ENCODE peak calls at places on chromosome 16, in seven cellular contexts. B is adrenal gland; H is tibial nerve; V is PC-9; W is fibroblast of lung; Z is CD8-positive, alpha-beta memory T cell; Q is heart right ventricle. S is an unnamed sample.

GRCh38 chr16:57012353-57012752 is 23.0 kb downstream of the NLRC5 start:
- DNase-seq in B (no peak), H (no peak), V (no peak), W (no peak), Z (no peak), Q (no peak), S (no peak)

GRCh38 chr16:19860146-19861030 is 24.3 kb downstream of the GPRC5B start:
- DNase-seq in B (no peak), H (no peak), V (no peak), W (peak; percentile 96), Z (no peak), Q (no peak), S (no peak)

GRCh38 chr16:7405166-7405565 is 72.5 kb downstream of the RBFOX1 start:
- DNase-seq in B (no peak), H (no peak), V (peak; percentile 6), W (no peak), Z (no peak), Q (peak; percentile 50), S (no peak)

GRCh38 chr16:11345040-11345862 is at the start of gene RMI2:
- DNase-seq in B (peak; percentile 97), H (peak; percentile 94), V (peak; percentile 98), W (peak; percentile 88), Z (peak; percentile 95), Q (peak; percentile 97), S (peak; percentile 98)

GRCh38 chr16:5025171-5025632 is 8.5 kb downstream of the NAGPA start:
- DNase-seq in B (no peak), H (peak; percentile 18), V (no peak), W (no peak), Z (peak; percentile 36), Q (peak; percentile 33), S (no peak)

GRCh38 chr16:21233045-21233520 is 416 bp upstream of the ANKS4B start:
- DNase-seq in B (no peak), H (no peak), V (no peak), W (no peak), Z (no peak), Q (no peak), S (no peak)

GRCh38 chr16:64983983-64984382 is 137.9 kb downstream of the CDH11 start:
- DNase-seq in B (peak; percentile 21), H (peak; percentile 7), V (no peak), W (peak; percentile 86), Z (no peak), Q (peak; percentile 62), S (no peak)

GRCh38 chr16:8355714-8356113 is 234.6 kb downstream of the TMEM114 start:
- DNase-seq in B (no peak), H (no peak), V (no peak), W (no peak), Z (no peak), Q (no peak), S (no peak)

GRCh38 chr16:72043058-72043457 is 11.2 kb upstream of the HP start:
- DNase-seq in B (no peak), H (no peak), V (no peak), W (no peak), Z (no peak), Q (no peak), S (no peak)

GRCh38 chr16:51326131-51326856 is 175.2 kb upstream of the SALL1 start:
- DNase-seq in B (no peak), H (no peak), V (no peak), W (peak; percentile 92), Z (no peak), Q (no peak), S (no peak)

GRCh38 chr16:55045329-55046145 is 114.9 kb downstream of the IRX5 start:
- DNase-seq in B (no peak), H (no peak), V (no peak), W (no peak), Z (no peak), Q (no peak), S (no peak)

GRCh38 chr16:71423865-71424264 is 18.0 kb downstream of the TLE7 start:
- DNase-seq in B (no peak), H (no peak), V (no peak), W (no peak), Z (no peak), Q (no peak), S (no peak)

GRCh38 chr16:30884760-30885159 is 9.1 kb downstream of the BCL7C start:
- DNase-seq in B (no peak), H (no peak), V (no peak), W (no peak), Z (no peak), Q (no peak), S (no peak)

GRCh38 chr16:66996324-66996982 is 8.1 kb downstream of the CES4A start:
- DNase-seq in B (peak; percentile 76), H (peak; percentile 90), V (no peak), W (peak; percentile 66), Z (no peak), Q (peak; percentile 24), S (no peak)

GRCh38 chr16:49856741-49857330 is 924 bp upstream of the ZNF423 start:
- DNase-seq in B (peak; percentile 71), H (peak; percentile 64), V (peak; percentile 10), W (peak; percentile 87), Z (no peak), Q (peak; percentile 87), S (no peak)

GRCh38 chr16:70396209-70396904 is 42.5 kb downstream of the ST3GAL2 start:
- DNase-seq in B (peak; percentile 42), H (no peak), V (no peak), W (no peak), Z (no peak), Q (no peak), S (no peak)

GRCh38 chr16:31130336-31130812 is 5.2 kb downstream of the PRSS8 start:
- DNase-seq in B (no peak), H (no peak), V (no peak), W (no peak), Z (no peak), Q (no peak), S (no peak)

GRCh38 chr16:86734559-86735480 is 156.5 kb downstream of the FOXL1 start:
- DNase-seq in B (no peak), H (no peak), V (no peak), W (no peak), Z (no peak), Q (no peak), S (no peak)

GRCh38 chr16:49755291-49755611 is 100.7 kb downstream of the ZNF423 start:
- DNase-seq in B (no peak), H (peak; percentile 53), V (no peak), W (peak; percentile 74), Z (no peak), Q (peak; percentile 30), S (no peak)

GRCh38 chr16:85835227-85835751 is 35.8 kb downstream of the COX4I1 start:
- DNase-seq in B (no peak), H (no peak), V (no peak), W (no peak), Z (no peak), Q (no peak), S (no peak)

GRCh38 chr16:61797296-61797695 is 238.9 kb downstream of the CDH8 start:
- DNase-seq in B (no peak), H (no peak), V (no peak), W (peak; percentile 52), Z (no peak), Q (no peak), S (no peak)

GRCh38 chr16:81482329-81483063 is 37.9 kb downstream of the CMIP start:
- DNase-seq in B (no peak), H (no peak), V (no peak), W (no peak), Z (no peak), Q (no peak), S (no peak)
- H3K4me1 ChIP-seq in B (peaks cover 98% of the 10 kb centered on the region), H (no peaks in the 10 kb centered on the region), V (peaks cover 11% of the 10 kb centered on the region), W (peaks cover 17% of the 10 kb centered on the region), Z (peaks cover 49% of the 10 kb centered on the region), Q (peaks cover 6% of the 10 kb centered on the region), S (peaks cover 26% of the 10 kb centered on the region)

DNA sequence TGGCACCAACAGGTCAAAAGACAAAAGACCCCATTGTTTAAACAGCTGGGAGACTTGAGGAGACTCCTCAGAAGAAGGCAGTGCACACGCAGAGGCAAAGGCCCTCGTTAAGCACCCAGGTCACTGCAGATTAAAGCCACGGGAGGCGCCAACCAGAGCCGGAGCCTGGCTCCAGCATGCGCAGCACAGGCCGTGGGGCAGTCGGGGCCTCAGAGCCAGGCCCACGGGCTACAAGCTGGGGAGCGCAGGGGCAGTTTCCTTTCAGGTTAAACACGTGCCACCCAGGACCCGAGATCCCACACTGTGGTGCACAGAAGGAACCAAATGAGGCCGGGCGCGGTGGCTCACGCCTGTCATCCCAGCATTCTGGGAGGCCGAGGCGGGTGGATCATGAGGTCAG is 9.2 kb downstream of the PIEZO1 start:
- DNase-seq in B (no peak), H (no peak), V (no peak), W (no peak), Z (no peak), Q (no peak), S (no peak)
- H3K4me1 ChIP-seq in B (peaks cover 40% of the 10 kb centered on the region), H (no peaks in the 10 kb centered on the region), V (peaks cover 50% of the 10 kb centered on the region), W (peaks cover 45% of the 10 kb centered on the region), Z (peaks cover 36% of the 10 kb centered on the region), Q (peaks cover 17% of the 10 kb centered on the region), S (peaks cover 25% of the 10 kb centered on the region)

GRCh38 chr16:4008116-4008515 is 108.1 kb downstream of the ADCY9 start:
- DNase-seq in B (no peak), H (no peak), V (no peak), W (no peak), Z (no peak), Q (no peak), S (no peak)

GRCh38 chr16:4004206-4004605 is 112.0 kb downstream of the ADCY9 start:
- DNase-seq in B (no peak), H (no peak), V (no peak), W (no peak), Z (no peak), Q (no peak), S (no peak)

GRCh38 chr16:4009177-4009576 is 107.1 kb downstream of the ADCY9 start:
- DNase-seq in B (no peak), H (no peak), V (no peak), W (no peak), Z (no peak), Q (no peak), S (no peak)

GRCh38 chr16:4005281-4005680 is 111.0 kb downstream of the ADCY9 start:
- DNase-seq in B (no peak), H (no peak), V (no peak), W (no peak), Z (no peak), Q (no peak), S (no peak)

DNA sequence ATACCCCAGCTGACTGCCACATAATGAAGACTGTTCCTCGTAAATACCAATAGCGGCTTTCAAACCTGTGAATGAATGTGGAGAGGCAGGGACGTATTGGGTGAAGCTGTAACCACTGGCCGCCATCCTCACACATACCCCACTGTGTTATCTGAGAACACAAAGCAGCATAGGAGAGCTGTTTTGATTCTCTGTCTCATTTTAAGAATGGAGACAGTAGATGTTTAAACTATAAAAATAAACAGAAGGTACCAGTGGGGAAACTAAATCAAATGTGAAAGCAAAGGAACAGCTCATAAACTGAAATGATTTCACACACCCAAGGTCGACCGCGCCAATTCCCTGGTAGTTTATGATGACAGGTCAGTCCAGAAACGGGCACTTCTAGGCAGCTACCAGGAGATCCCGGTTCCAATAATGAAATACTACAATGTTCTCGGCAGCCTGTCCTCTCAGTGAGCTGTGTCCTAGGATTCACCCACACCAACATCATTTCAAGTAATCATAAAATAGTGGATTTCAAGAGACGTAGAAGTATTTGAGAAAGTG is 109.7 kb downstream of the ADCY9 start:
- DNase-seq in B (peak; percentile 52), H (no peak), V (no peak), W (no peak), Z (no peak), Q (no peak), S (no peak)
- H3K4me1 ChIP-seq in B (no peaks in the 10 kb centered on the region), H (no peaks in the 10 kb centered on the region), V (no peaks in the 10 kb centered on the region), W (no peaks in the 10 kb centered on the region), Z (no peaks in the 10 kb centered on the region), Q (peaks cover 4% of the 10 kb centered on the region), S (no peaks in the 10 kb centered on the region)

GRCh38 chr16:80503144-80503543 is 37.6 kb upstream of the DYNLRB2 start:
- DNase-seq in B (no peak), H (no peak), V (no peak), W (no peak), Z (no peak), Q (no peak), S (no peak)

GRCh38 chr16:80500116-80500859 is 40.5 kb upstream of the DYNLRB2 start:
- DNase-seq in B (no peak), H (no peak), V (no peak), W (no peak), Z (no peak), Q (no peak), S (no peak)
- H3K4me1 ChIP-seq in B (no peaks in the 10 kb centered on the region), H (no peaks in the 10 kb centered on the region), V (no peaks in the 10 kb centered on the region), W (no peaks in the 10 kb centered on the region), Z (no peaks in the 10 kb centered on the region), Q (no peaks in the 10 kb centered on the region), S (no peaks in the 10 kb centered on the region)